ENCODE peak calls at places on chromosome 10, in six cellular contexts. X is ovary; J is mesothelial cell of epicardium; A is sigmoid colon; S is CD4-positive, alpha-beta T cell; B is glutamatergic neuron. H is an unnamed sample.

GRCh38 chr10:8305871-8306652 is 251.6 kb downstream of the GATA3 start:
- DNase-seq in X (no peak), J (no peak), A (no peak), S (no peak), B (no peak), H (no peak)

GRCh38 chr10:51416494-51416893 is 282.9 kb downstream of the CSTF2T start:
- DNase-seq in X (no peak), J (no peak), A (no peak), S (no peak), B (no peak), H (no peak)

GRCh38 chr10:59098387-59098786 is 78.1 kb upstream of the PHYHIPL start:
- DNase-seq in X (no peak), J (no peak), A (peak; percentile 65), S (no peak), B (no peak), H (no peak)

GRCh38 chr10:83917519-83918506 is 221.5 kb upstream of the GHITM start:
- DNase-seq in X (peak; percentile 47), J (peak; percentile 59), A (peak; percentile 72), S (no peak), B (peak; percentile 63), H (no peak)

GRCh38 chr10:129541748-129542487 is 74.9 kb downstream of the MGMT start:
- DNase-seq in X (no peak), J (peak; percentile 6), A (no peak), S (no peak), B (no peak), H (no peak)

GRCh38 chr10:80416401-80417098 is 8.2 kb downstream of the PRXL2A start:
- DNase-seq in X (peak; percentile 93), J (peak; percentile 61), A (peak; percentile 94), S (no peak), B (no peak), H (no peak)

GRCh38 chr10:98748298-98748697 is 301.6 kb upstream of the HPS1 start:
- DNase-seq in X (no peak), J (no peak), A (no peak), S (no peak), B (peak; percentile 21), H (no peak)

GRCh38 chr10:121886997-121887622 is 40.7 kb downstream of the ATE1 start:
- DNase-seq in X (no peak), J (peak; percentile 72), A (peak; percentile 75), S (peak; percentile 20), B (peak; percentile 78), H (peak; percentile 20)

GRCh38 chr10:22022257-22023051 is 18.9 kb upstream of the DNAJC1 start:
- DNase-seq in X (no peak), J (no peak), A (no peak), S (peak; percentile 58), B (no peak), H (no peak)

GRCh38 chr10:32983333-32983909 is 25.4 kb upstream of the ITGB1 start:
- DNase-seq in X (no peak), J (no peak), A (no peak), S (no peak), B (no peak), H (peak; percentile 56)

GRCh38 chr10:99551158-99551557 is 18.4 kb downstream of the NKX2-3 start:
- DNase-seq in X (no peak), J (no peak), A (peak; percentile 89), S (no peak), B (no peak), H (no peak)

GRCh38 chr10:126391162-126391880 is 3.0 kb upstream of the ADAM12 start:
- DNase-seq in X (no peak), J (no peak), A (peak; percentile 68), S (no peak), B (no peak), H (no peak)

GRCh38 chr10:66783296-66783695 is 142.5 kb upstream of the LRRTM3 start:
- DNase-seq in X (no peak), J (no peak), A (no peak), S (no peak), B (no peak), H (no peak)

GRCh38 chr10:132617781-132618052 is 80.1 kb downstream of the INPP5A start:
- DNase-seq in X (no peak), J (no peak), A (no peak), S (no peak), B (no peak), H (no peak)

GRCh38 chr10:76285012-76285411 is 853.6 kb downstream of the LRMDA start:
- DNase-seq in X (no peak), J (no peak), A (no peak), S (no peak), B (no peak), H (no peak)

GRCh38 chr10:36759111-36759805 is 366.1 kb upstream of the ANKRD30A start:
- DNase-seq in X (peak; percentile 44), J (no peak), A (no peak), S (no peak), B (no peak), H (no peak)

GRCh38 chr10:103525901-103526300 is 32.4 kb downstream of the NEURL1 start:
- DNase-seq in X (no peak), J (no peak), A (no peak), S (no peak), B (no peak), H (no peak)

GRCh38 chr10:126315471-126316177 is 72.7 kb downstream of the ADAM12 start:
- DNase-seq in X (no peak), J (no peak), A (no peak), S (no peak), B (no peak), H (no peak)

GRCh38 chr10:61842755-61843497 is 58.6 kb upstream of the ARID5B start:
- DNase-seq in X (no peak), J (no peak), A (no peak), S (no peak), B (no peak), H (no peak)

DNA sequence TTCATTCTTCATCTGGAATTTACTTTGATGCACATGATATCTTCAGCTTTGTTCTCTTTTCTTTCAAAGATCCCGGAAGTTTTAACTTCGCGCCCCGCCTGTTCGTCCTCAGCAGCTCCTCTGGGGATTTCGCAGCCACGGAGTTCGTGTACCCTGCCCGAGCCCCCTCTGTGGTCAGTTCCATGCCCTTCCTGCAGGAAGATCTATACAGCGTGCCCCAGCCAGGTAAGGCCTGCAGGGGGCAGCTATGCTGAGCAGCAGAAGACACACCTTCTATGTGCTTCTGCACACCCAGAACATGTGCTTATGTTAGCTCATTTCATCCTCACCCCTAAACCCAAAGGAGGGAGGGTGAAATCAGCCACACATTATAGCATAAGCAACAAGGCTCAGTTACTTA is 79.7 kb upstream of the LYZL2 start:
- DNase-seq in X (no peak), J (no peak), A (no peak), S (no peak), B (no peak), H (no peak)
- TF ChIP-seq CTCF in X (no peak), J (no peak), A (no peak), S (no peak), B (no peak), H (no peak)

DNA sequence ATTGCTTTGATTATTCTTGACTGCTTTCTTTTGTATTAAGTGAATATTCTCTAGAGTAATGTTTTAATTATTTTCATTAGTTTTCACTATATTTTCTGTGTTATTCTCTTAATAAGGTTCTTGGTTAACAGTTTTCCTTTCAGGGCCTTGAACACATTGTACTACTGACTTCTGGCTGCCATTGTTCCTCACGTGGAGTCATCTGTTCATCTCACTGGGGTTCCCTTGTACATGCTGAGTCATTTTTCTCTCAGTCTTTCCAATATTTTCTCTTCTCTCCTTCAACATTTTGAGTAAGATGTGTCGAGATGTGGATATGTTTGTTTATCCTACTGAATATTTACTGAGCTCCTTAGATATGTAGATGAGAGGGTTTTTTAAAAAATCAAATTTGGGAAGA is 400.7 kb downstream of the TCERG1L start:
- DNase-seq in X (no peak), J (no peak), A (no peak), S (no peak), B (no peak), H (no peak)
- TF ChIP-seq CTCF in X (no peak), J (no peak), A (no peak), S (no peak), B (no peak), H (no peak)

GRCh38 chr10:72278668-72279393 is 5.1 kb downstream of the DDIT4 start:
- DNase-seq in X (no peak), J (no peak), A (no peak), S (no peak), B (no peak), H (no peak)
- TF ChIP-seq CTCF in X (peak; percentile 13), J (no peak), A (no peak), S (no peak), B (no peak), H (no peak)

DNA sequence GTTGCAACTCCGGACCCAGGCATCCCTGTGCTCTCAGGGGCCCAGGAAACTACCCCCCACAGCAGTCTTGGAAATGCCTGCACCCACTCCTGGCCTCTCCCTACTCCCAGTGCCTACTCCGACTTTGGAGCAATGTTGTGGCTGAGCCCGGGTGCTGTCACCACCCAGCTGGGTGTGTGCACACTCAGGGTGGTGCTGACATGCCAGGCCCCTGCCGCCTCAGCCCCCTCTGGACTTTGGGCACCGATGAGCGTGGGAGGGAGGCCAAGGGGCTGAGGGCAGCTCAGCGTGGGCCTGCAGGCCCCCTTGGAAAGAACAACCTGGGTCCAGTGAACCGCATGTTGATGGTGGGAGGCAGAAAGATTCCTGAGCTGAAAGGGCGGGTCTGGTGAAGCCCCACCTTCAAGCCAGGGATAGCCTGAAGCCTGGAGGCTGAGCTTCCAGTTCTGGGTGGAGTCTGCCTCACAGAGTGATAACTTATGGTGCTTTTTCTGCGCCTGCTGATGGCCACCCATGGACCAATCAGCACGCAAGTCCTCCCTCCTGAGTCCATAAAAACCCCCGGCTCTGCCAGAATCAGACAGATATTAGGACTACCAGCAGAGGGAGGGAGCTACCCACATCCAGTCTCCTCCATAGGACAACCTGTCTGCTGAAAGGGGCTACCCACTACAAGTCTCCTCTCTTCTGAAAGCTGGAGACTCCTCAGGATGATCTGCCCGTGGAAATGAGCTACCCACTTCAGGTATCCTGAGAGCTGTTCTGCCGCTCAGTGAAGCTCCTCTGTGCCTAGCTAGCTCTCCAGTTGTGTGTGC is 380.4 kb upstream of the SORCS1 start:
- DNase-seq in X (no peak), J (no peak), A (no peak), S (no peak), B (no peak), H (no peak)
- TF ChIP-seq CTCF in X (no peak), J (no peak), A (no peak), S (no peak), B (no peak), H (no peak)

GRCh38 chr10:107814865-107815487 is 650.5 kb upstream of the SORCS1 start:
- DNase-seq in X (no peak), J (no peak), A (peak; percentile 75), S (no peak), B (peak; percentile 68), H (no peak)
- TF ChIP-seq CTCF in X (no peak), J (no peak), A (peak; percentile 33), S (no peak), B (peak; percentile 59), H (no peak)

DNA sequence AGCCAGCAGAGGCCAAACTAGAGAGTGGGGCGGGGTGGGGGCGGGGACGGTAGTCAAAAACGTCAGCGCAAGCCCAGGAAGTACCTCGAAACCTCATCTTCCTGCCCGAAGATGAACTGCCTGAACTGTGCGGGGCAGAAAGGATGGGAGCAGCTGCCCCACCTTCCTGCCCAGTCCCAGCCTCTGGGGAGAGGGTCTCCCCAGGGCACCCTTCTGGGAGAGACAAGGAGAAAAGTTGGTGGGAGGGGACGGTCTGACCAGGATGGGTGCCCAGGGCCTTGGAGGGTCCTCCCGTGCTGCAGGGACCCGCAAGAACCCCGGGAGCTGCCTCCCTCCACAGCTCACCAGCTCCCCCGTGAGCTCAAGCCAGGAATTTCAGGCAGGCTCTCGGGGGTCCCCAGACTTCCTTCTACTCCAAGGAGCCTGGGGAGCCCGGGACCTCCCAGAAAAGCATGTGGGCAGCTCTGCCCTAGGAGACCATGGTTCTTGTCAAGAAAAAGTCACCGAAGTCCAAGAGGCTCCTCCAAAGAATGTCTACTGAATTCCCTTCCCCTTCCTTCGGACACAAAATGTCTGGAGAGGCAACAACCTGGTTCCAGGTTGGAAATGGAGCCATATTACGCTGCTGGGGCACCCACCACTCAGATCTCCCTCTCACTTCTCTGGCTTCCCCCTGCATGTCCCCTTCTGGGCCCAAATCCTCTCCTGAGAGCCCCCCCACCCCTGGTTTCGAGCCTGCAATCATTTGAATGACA is 52.8 kb downstream of the RGS10 start:
- DNase-seq in X (peak; percentile 69), J (peak; percentile 83), A (peak; percentile 71), S (peak; percentile 51), B (peak; percentile 83), H (peak; percentile 42)
- TF ChIP-seq CTCF in X (peak; percentile 52), J (peak; percentile 74), A (peak; percentile 47), S (peak; percentile 83), B (peak; percentile 88), H (peak; percentile 64)